ENCODE peak calls at places on chromosomes 7 and 10, in four cellular contexts. U is uterus; S is lower lobe of right lung; J is CD4-positive, CD25-positive, alpha-beta regulatory T cell. A is an unnamed sample.
A peak's percentile ranks its signal among the peaks of the same experiment; 100 is the strongest.

GRCh38 chr10:133465950-133466474 is 12.3 kb downstream of the SCART1 start:
- DNase-seq in U (no peak), S (no peak), J (no peak), A (no peak)

GRCh38 chr7:35801392-35802101 is 690 bp downstream of the SEPTIN7 start:
- DNase-seq in U (peak; percentile 60), S (peak; percentile 83), J (peak; percentile 76), A (peak; percentile 89)

GRCh38 chr10:63651864-63652263 is 130.7 kb downstream of the REEP3 start:
- DNase-seq in U (no peak), S (no peak), J (no peak), A (no peak)

GRCh38 chr7:19161671-19162070 is 16.4 kb upstream of the FERD3L start:
- DNase-seq in U (no peak), S (no peak), J (no peak), A (no peak)

GRCh38 chr10:96719850-96720421 is 378 bp downstream of the PIK3AP1 start:
- DNase-seq in U (no peak), S (peak; percentile 86), J (peak; percentile 11), A (peak; percentile 59)

GRCh38 chr7:135597181-135597925 is 39.6 kb downstream of the NUP205 start:
- DNase-seq in U (no peak), S (no peak), J (no peak), A (no peak)

GRCh38 chr10:24385776-24386175 is 176.8 kb downstream of the KIAA1217 start:
- DNase-seq in U (no peak), S (no peak), J (no peak), A (no peak)

GRCh38 chr7:73994023-73994422 is 34.0 kb upstream of the ELN start:
- DNase-seq in U (no peak), S (no peak), J (no peak), A (no peak)

GRCh38 chr10:14360951-14361350 is 30.2 kb upstream of the FRMD4A start:
- DNase-seq in U (no peak), S (no peak), J (no peak), A (no peak)

GRCh38 chr10:101069441-101069840 is 7.7 kb downstream of the KAZALD1 start:
- DNase-seq in U (no peak), S (no peak), J (no peak), A (no peak)

GRCh38 chr7:84939888-84940287 is 247.0 kb downstream of the SEMA3D start:
- DNase-seq in U (no peak), S (peak; percentile 30), J (no peak), A (peak; percentile 21)

GRCh38 chr10:79380918-79381775 is 33.9 kb downstream of the PPIF start:
- DNase-seq in U (peak; percentile 45), S (peak; percentile 29), J (no peak), A (peak; percentile 15)

GRCh38 chr7:140983802-140984201 is 30.9 kb downstream of the MRPS33 start:
- DNase-seq in U (no peak), S (no peak), J (no peak), A (no peak)

GRCh38 chr7:220151-220841 is 27.9 kb downstream of the FAM20C start:
- DNase-seq in U (no peak), S (no peak), J (no peak), A (no peak)

GRCh38 chr7:41006591-41006990 is 696.3 kb downstream of the INHBA start:
- DNase-seq in U (no peak), S (no peak), J (no peak), A (no peak)

GRCh38 chr10:114157912-114158311 is 16.1 kb downstream of the CCDC186 start:
- DNase-seq in U (no peak), S (no peak), J (no peak), A (no peak)

GRCh38 chr10:110389250-110389649 is 84.5 kb upstream of the SMNDC1 start:
- DNase-seq in U (no peak), S (no peak), J (no peak), A (no peak)

GRCh38 chr7:70614237-70614984 is 517.5 kb upstream of the GALNT17 start:
- DNase-seq in U (peak; percentile 45), S (no peak), J (no peak), A (peak; percentile 95)

GRCh38 chr10:104559935-104560334 is 81.2 kb upstream of the SORCS3 start:
- DNase-seq in U (no peak), S (no peak), J (no peak), A (no peak)

GRCh38 chr7:32890010-32890552 is 1.5 kb downstream of the KBTBD2 start:
- DNase-seq in U (no peak), S (no peak), J (no peak), A (no peak)

GRCh38 chr10:26157734-26158133 is 58.8 kb upstream of the GAD2 start:
- DNase-seq in U (no peak), S (no peak), J (no peak), A (no peak)

GRCh38 chr10:132483394-132483793 is 54.2 kb upstream of the INPP5A start:
- DNase-seq in U (no peak), S (no peak), J (no peak), A (no peak)

GRCh38 chr10:8473205-8473604 is 418.7 kb downstream of the GATA3 start:
- DNase-seq in U (no peak), S (no peak), J (no peak), A (no peak)

GRCh38 chr7:391411-391951 is 101.5 kb downstream of the FOXL3 start:
- DNase-seq in U (no peak), S (peak; percentile 44), J (no peak), A (peak; percentile 48)

GRCh38 chr10:89837173-89838001 is 136.0 kb downstream of the KIF20B start:
- DNase-seq in U (no peak), S (peak; percentile 60), J (peak; percentile 9), A (peak; percentile 66)

GRCh38 chr7:66359656-66360211 is 154.6 kb downstream of the TPST1 start:
- DNase-seq in U (no peak), S (no peak), J (no peak), A (no peak)

GRCh38 chr7:85023066-85023687 is 163.7 kb downstream of the SEMA3D start:
- DNase-seq in U (no peak), S (no peak), J (no peak), A (no peak)

GRCh38 chr7:68166525-68166924 is 1169.9 kb downstream of the TYW1 start:
- DNase-seq in U (no peak), S (no peak), J (no peak), A (no peak)

GRCh38 chr10:369441-370221 is 234.4 kb downstream of the ZMYND11 start:
- DNase-seq in U (no peak), S (no peak), J (no peak), A (no peak)

GRCh38 chr10:78973901-78974408 is 94.8 kb upstream of the ZMIZ1 start:
- DNase-seq in U (peak; percentile 84), S (peak; percentile 82), J (peak; percentile 11), A (peak; percentile 80)

GRCh38 chr7:140920745-140921144 is 4.0 kb downstream of the BRAF start:
- DNase-seq in U (no peak), S (no peak), J (no peak), A (no peak)

DNA sequence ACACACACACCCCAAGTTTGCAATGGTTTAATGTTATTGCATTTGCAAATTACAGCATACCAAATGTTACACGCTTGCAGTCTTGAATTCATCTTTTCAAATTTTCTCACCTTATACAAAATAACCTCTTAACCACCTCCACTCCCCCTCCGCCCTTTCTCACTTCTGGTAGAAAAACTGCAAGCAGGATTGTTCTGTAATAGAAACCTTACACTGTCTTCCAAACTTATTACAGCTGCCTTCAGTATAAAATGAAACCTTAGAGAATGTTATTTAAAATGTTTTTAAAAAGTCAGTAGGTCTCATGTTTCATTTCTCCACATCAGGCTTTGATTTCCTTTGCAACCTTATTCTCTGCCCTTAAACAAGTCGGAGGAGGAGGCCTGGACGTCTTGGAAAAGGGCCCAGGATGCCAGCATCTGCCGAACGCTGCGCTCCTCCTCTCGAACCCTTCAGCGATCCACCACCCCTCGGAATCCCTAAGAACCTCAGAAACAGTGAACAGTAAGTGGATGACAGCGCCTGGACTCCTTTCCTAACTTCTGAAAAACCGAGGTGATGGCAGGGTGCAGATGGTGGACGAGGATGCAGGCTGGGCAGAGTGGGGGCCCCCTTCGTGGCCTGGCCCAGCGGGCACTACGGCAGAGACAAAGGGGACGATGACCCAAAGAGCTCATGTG is 74.0 kb downstream of the FGFR2 start:
- DNase-seq in U (no peak), S (no peak), J (no peak), A (no peak)
- H3K27ac ChIP-seq in U (peak overlapping the region; percentile 82), S (peak overlapping the region; percentile 46), J (no peak overlapping the region), A (no peak overlapping the region)

GRCh38 chr10:86518781-86519180 is 2.8 kb downstream of the WAPL start:
- DNase-seq in U (no peak), S (no peak), J (no peak), A (no peak)
- H3K4me1 ChIP-seq in U (no peaks in the 10 kb centered on the region), S (peaks cover 74% of the 10 kb centered on the region), J (peaks cover 49% of the 10 kb centered on the region), A (no peaks in the 10 kb centered on the region)

DNA sequence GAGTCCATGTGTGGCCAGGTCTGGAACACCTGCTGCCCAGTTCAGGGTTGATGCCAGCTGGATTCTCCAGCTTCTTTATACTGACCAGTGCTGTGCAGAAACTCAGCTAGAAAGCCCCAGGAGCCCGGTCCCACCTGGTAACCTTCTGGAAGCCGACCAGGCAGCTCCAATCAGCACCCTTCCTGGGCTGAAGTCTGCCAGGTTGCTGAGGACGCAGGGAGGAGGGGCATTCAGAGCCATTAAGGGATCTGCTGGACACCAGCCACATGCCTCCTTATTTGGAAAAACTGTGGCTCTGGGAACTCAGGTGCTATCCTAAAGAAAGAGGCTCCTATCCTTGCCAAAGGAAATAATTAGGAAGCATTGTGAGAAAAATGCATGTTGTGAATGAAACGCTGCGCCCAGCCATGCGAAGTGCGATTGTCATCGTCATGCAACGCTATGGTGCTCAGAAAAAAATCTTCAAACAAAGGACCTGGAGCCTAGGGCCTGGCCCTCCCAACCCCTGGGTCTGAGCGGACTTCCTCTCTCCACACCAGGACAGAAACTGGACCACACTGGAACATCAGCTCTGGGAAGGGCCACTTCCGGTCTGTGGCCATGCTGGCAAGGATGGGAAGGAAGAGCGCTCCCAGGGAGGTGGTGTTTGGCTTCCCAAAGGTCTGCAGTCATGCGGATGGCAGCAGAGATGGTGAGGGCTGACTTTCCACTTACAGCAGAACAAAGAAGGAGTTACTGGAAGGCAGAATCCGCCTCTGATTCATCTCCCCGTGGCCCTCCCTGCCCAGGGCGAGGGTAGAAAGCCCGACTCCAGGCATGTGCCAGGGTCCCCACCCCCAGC is 90.1 kb downstream of the FAM53B start:
- DNase-seq in U (peak; percentile 66), S (no peak), J (no peak), A (no peak)
- H3K27ac ChIP-seq in U (peak overlapping the region; percentile 61), S (peak overlapping the region; percentile 72), J (peak overlapping the region; percentile 52), A (peak overlapping the region; percentile 62)

GRCh38 chr10:122149138-122149606 is 121.9 kb upstream of the BTBD16 start:
- DNase-seq in U (peak; percentile 57), S (no peak), J (no peak), A (peak; percentile 84)

GRCh38 chr10:122145113-122145512 is 126.0 kb upstream of the BTBD16 start:
- DNase-seq in U (no peak), S (no peak), J (no peak), A (no peak)

GRCh38 chr10:122149607-122150505 is 121.2 kb upstream of the BTBD16 start:
- DNase-seq in U (peak; percentile 46), S (no peak), J (no peak), A (peak; percentile 89)

GRCh38 chr10:122151121-122151694 is 119.9 kb upstream of the BTBD16 start:
- DNase-seq in U (no peak), S (no peak), J (no peak), A (peak; percentile 21)

GRCh38 chr10:122147731-122148130 is 123.4 kb upstream of the BTBD16 start:
- DNase-seq in U (peak; percentile 56), S (no peak), J (no peak), A (no peak)
- H3K4me1 ChIP-seq in U (peaks cover 12% of the 10 kb centered on the region), S (peaks cover 42% of the 10 kb centered on the region), J (no peaks in the 10 kb centered on the region), A (peaks cover 21% of the 10 kb centered on the region)

GRCh38 chr7:152553671-152554317 is 118.0 kb upstream of the KMT2C start:
- DNase-seq in U (no peak), S (no peak), J (no peak), A (no peak)
- H3K27ac ChIP-seq in U (no peak overlapping the region), S (no peak overlapping the region), J (no peak overlapping the region), A (no peak overlapping the region)

A was measured in right cardiac atrium.